ENCODE peak calls at places on chromosomes 1 and 21, in four cellular contexts. One of them, this sample, is unnamed.

GRCh38 chr1:230747886-230748800 is 955 bp downstream of the CAPN9 start:
- DNase-seq in PC-3: no peak
- DNase-seq in mucosa of descending colon: peak; percentile 57
- DNase-seq in ovary: no peak
- DNase-seq in this sample: no peak

GRCh38 chr1:200518524-200518923 is 102.0 kb downstream of the KIF14 start:
- DNase-seq in ovary: no peak
- DNase-seq in mucosa of descending colon: no peak
- DNase-seq in PC-3: no peak
- DNase-seq in this sample: no peak

GRCh38 chr1:77900687-77901293 is 12.4 kb downstream of the NEXN start:
- DNase-seq in mucosa of descending colon: no peak
- DNase-seq in PC-3: peak; percentile 69
- DNase-seq in ovary: peak; percentile 25
- DNase-seq in this sample: peak; percentile 19

GRCh38 chr21:21624674-21625073 is 626.5 kb downstream of the NCAM2 start:
- DNase-seq in ovary: no peak
- DNase-seq in mucosa of descending colon: no peak
- DNase-seq in PC-3: no peak
- DNase-seq in this sample: no peak

GRCh38 chr1:18681423-18681835 is 50.8 kb downstream of the PAX7 start:
- DNase-seq in ovary: no peak
- DNase-seq in mucosa of descending colon: no peak
- DNase-seq in PC-3: peak; percentile 82
- DNase-seq in this sample: no peak

GRCh38 chr1:27886744-27887143 is 14.4 kb downstream of the THEMIS2 start:
- DNase-seq in ovary: no peak
- DNase-seq in mucosa of descending colon: no peak
- DNase-seq in PC-3: no peak
- DNase-seq in this sample: no peak

GRCh38 chr1:172671591-172671990 is 12.7 kb downstream of the FASLG start:
- DNase-seq in PC-3: peak; percentile 79
- DNase-seq in ovary: no peak
- DNase-seq in mucosa of descending colon: no peak
- DNase-seq in this sample: no peak

GRCh38 chr21:15732290-15732995 is 2.7 kb downstream of the USP25 start:
- DNase-seq in PC-3: peak; percentile 66
- DNase-seq in ovary: no peak
- DNase-seq in mucosa of descending colon: no peak
- DNase-seq in this sample: no peak

GRCh38 chr1:212555426-212555825 is 53.1 kb upstream of the ATF3 start:
- DNase-seq in ovary: no peak
- DNase-seq in PC-3: no peak
- DNase-seq in mucosa of descending colon: no peak
- DNase-seq in this sample: no peak

GRCh38 chr1:1013922-1014617 is 773 bp downstream of the ISG15 start:
- DNase-seq in mucosa of descending colon: peak; percentile 64
- DNase-seq in PC-3: peak; percentile 69
- DNase-seq in ovary: no peak
- DNase-seq in this sample: no peak

GRCh38 chr1:149927535-149928387 is at the start of gene SF3B4:
- DNase-seq in ovary: peak; percentile 96
- DNase-seq in mucosa of descending colon: peak; percentile 98
- DNase-seq in PC-3: peak; percentile 96
- DNase-seq in this sample: peak; percentile 95

GRCh38 chr21:31872452-31873274 is at the start of gene HUNK:
- DNase-seq in mucosa of descending colon: peak; percentile 66
- DNase-seq in PC-3: no peak
- DNase-seq in ovary: no peak
- DNase-seq in this sample: peak; percentile 84

GRCh38 chr1:57824535-57824934 is 400.7 kb upstream of the DAB1 start:
- DNase-seq in PC-3: no peak
- DNase-seq in mucosa of descending colon: no peak
- DNase-seq in ovary: no peak
- DNase-seq in this sample: no peak

GRCh38 chr1:174998569-174999215 is 1.1 kb upstream of the CACYBP start:
- DNase-seq in PC-3: peak; percentile 50
- DNase-seq in mucosa of descending colon: no peak
- DNase-seq in ovary: peak; percentile 56
- DNase-seq in this sample: peak; percentile 33

GRCh38 chr1:177966199-177966598 is 3.7 kb downstream of the SEC16B start:
- DNase-seq in ovary: no peak
- DNase-seq in mucosa of descending colon: no peak
- DNase-seq in PC-3: no peak
- DNase-seq in this sample: no peak

GRCh38 chr1:247588060-247588459 is at the start of gene OR2G2:
- DNase-seq in ovary: no peak
- DNase-seq in PC-3: no peak
- DNase-seq in mucosa of descending colon: no peak
- DNase-seq in this sample: no peak

DNA sequence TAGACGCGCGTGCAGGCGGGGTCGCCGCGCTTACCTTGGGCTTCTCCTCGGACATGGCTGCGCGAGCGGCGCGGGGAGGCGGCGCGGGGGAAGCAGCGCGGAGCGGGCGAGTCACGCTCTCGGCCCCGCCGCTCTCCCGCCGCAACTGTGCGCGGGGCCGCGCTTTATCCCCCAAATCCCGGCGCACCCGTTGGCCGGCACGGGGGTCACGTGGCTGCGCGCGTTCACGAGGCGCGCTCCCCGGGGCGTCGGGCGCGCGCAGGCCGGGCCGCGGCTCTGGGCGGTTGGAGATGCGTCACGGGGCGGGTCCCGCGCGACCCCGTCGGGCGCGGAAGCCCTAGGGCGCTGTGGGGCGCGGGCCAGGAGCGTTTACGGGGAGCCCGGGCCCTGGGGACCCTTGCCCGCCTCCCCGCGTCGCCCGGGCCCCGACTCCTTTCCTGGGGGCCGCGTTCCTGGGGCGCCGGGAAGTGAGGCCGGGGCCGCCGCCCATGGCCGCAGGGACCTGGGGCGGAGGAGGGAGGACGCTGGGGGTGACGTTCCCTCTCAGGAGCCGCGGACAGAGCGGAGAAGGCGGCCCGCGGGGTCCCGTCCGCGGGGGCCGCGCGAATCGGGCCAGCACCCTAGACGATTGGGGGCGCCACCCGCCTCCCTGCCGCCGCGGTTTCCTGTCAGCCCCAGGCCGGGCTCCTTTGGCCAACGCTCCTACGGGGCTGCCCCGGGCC is at the start of gene SUMO3:
- DNase-seq in ovary: peak; percentile 86
- DNase-seq in PC-3: peak; percentile 94
- DNase-seq in mucosa of descending colon: peak; percentile 90
- DNase-seq in this sample: peak; percentile 74
- TF ChIP-seq CTCF in ovary: no peak
- TF ChIP-seq CTCF in PC-3: no peak
- TF ChIP-seq CTCF in mucosa of descending colon: no peak
- TF ChIP-seq CTCF in this sample: no peak

GRCh38 chr1:151705146-151705545 is 11.5 kb downstream of the CELF3 start:
- DNase-seq in ovary: no peak
- DNase-seq in PC-3: no peak
- DNase-seq in mucosa of descending colon: no peak
- DNase-seq in this sample: no peak

GRCh38 chr1:151708891-151709290 is 7.7 kb downstream of the CELF3 start:
- DNase-seq in PC-3: no peak
- DNase-seq in mucosa of descending colon: no peak
- DNase-seq in ovary: no peak
- DNase-seq in this sample: no peak

GRCh38 chr1:151705739-151706463 is 10.7 kb downstream of the CELF3 start:
- DNase-seq in PC-3: peak; percentile 9
- DNase-seq in mucosa of descending colon: no peak
- DNase-seq in ovary: no peak
- DNase-seq in this sample: no peak

GRCh38 chr1:151706464-151707415 is 9.9 kb downstream of the CELF3 start:
- DNase-seq in ovary: no peak
- DNase-seq in PC-3: no peak
- DNase-seq in mucosa of descending colon: no peak
- DNase-seq in this sample: no peak

DNA sequence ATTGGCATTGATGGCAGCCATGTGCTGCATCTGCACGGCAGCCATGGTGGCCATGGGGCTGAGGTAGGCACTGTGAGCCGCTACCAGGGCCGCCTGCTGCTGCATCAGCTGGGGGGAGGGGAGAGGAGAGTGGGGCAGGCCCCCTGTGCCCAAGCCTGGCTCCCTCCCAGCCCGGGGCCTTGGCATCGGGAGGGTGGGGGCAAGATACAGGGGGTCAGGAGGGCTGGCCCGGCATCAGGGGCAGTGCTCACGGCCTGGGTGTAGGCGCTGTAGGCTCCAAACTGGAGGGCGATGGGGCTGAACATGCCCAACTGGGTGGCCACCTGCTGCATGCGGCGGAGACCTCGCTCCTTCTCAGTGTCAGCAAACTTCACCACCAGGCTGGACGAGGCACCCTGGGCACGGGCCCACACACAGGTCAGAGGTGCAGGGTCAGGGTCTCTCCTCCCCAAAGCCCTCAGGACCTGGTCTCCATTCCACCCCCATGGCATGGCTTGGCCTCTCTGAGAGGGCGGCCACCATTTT is 9.0 kb downstream of the CELF3 start:
- DNase-seq in ovary: no peak
- DNase-seq in mucosa of descending colon: no peak
- DNase-seq in PC-3: no peak
- DNase-seq in this sample: no peak
- TF ChIP-seq CTCF in ovary: no peak
- TF ChIP-seq CTCF in mucosa of descending colon: no peak
- TF ChIP-seq CTCF in PC-3: no peak
- TF ChIP-seq CTCF in this sample: no peak

GRCh38 chr1:42966688-42967609 is 8.3 kb upstream of the SLC2A1 start:
- DNase-seq in PC-3: peak; percentile 98
- DNase-seq in ovary: no peak
- DNase-seq in mucosa of descending colon: peak; percentile 84
- DNase-seq in this sample: no peak
- TF ChIP-seq CTCF in PC-3: no peak
- TF ChIP-seq CTCF in ovary: no peak
- TF ChIP-seq CTCF in mucosa of descending colon: no peak
- TF ChIP-seq CTCF in this sample: no peak

GRCh38 chr1:37875833-37876232 is 16.4 kb upstream of the MTF1 start:
- DNase-seq in ovary: no peak
- DNase-seq in mucosa of descending colon: no peak
- DNase-seq in PC-3: peak; percentile 42
- DNase-seq in this sample: no peak
- TF ChIP-seq CTCF in ovary: no peak
- TF ChIP-seq CTCF in mucosa of descending colon: no peak
- TF ChIP-seq CTCF in PC-3: peak; percentile 52
- TF ChIP-seq CTCF in this sample: no peak

GRCh38 chr1:152348447-152348846 is 11.4 kb downstream of the FLG2 start:
- DNase-seq in mucosa of descending colon: no peak
- DNase-seq in ovary: no peak
- DNase-seq in PC-3: peak; percentile 40
- DNase-seq in this sample: no peak
- TF ChIP-seq CTCF in mucosa of descending colon: no peak
- TF ChIP-seq CTCF in ovary: no peak
- TF ChIP-seq CTCF in PC-3: peak; percentile 70
- TF ChIP-seq CTCF in this sample: no peak

This sample was measured in nephron progenitor cell.